ENCODE peak calls at places on chromosomes 12 and 14, in eight cellular contexts. I is NCI-H1092 treated with DMSO at 0.1 percent for 48 hours; O is colonic mucosa; C is posterior cingulate gyrus; K is stomach; G is activated naive CD4-positive, alpha-beta T cell; V is stimulated activated CD4-positive, alpha-beta T cell treated with anti-CD3 and anti-CD28 coated beads, Interleukin-12 subunit alpha, Interleukin-12 subunit beta, amount 100 ng/mL, for 4 hours; X is activated CD4-positive, alpha-beta T cell treated with anti-CD3 and anti-CD28 coated beads for 36 hours. T is an unnamed sample.

GRCh38 chr14:32738206-32738871 is 200.3 kb upstream of the NPAS3 start:
- DNase-seq in I (no peak), O (no peak), C (no peak), K (no peak), G (no peak), V (no peak), X (no peak), T (no peak)

GRCh38 chr14:101982621-101983020 is 18.2 kb downstream of the DYNC1H1 start:
- DNase-seq in I (no peak), O (no peak), C (no peak), K (no peak), G (no peak), V (no peak), X (no peak), T (no peak)

GRCh38 chr14:56304456-56304855 is 186.2 kb downstream of the PELI2 start:
- DNase-seq in I (no peak), O (no peak), C (no peak), K (no peak), G (no peak), V (no peak), X (no peak), T (no peak)

GRCh38 chr12:54419088-54419887 is at the start of gene ITGA5:
- DNase-seq in I (no peak), O (peak; percentile 63), C (no peak), K (peak; percentile 66), G (peak; percentile 33), V (peak; percentile 43), X (peak; percentile 66), T (no peak)

GRCh38 chr12:66903782-66904396 is 225.0 kb upstream of the GRIP1 start:
- DNase-seq in I (peak; percentile 17), O (no peak), C (no peak), K (no peak), G (no peak), V (no peak), X (no peak), T (no peak)

GRCh38 chr12:118326971-118327370 is 45.7 kb downstream of the TAOK3 start:
- DNase-seq in I (no peak), O (no peak), C (no peak), K (no peak), G (no peak), V (no peak), X (no peak), T (no peak)

GRCh38 chr12:2944401-2945047 is 14.7 kb upstream of the TEAD4 start:
- DNase-seq in I (peak; percentile 64), O (peak; percentile 60), C (peak; percentile 57), K (peak; percentile 72), G (peak; percentile 19), V (peak; percentile 53), X (peak; percentile 83), T (peak; percentile 58)

GRCh38 chr12:67794151-67794550 is 145.6 kb downstream of the DYRK2 start:
- DNase-seq in I (no peak), O (no peak), C (no peak), K (no peak), G (no peak), V (no peak), X (no peak), T (no peak)

GRCh38 chr12:45504606-45505005 is 224.9 kb upstream of the ARID2 start:
- DNase-seq in I (no peak), O (no peak), C (no peak), K (no peak), G (no peak), V (no peak), X (no peak), T (no peak)

GRCh38 chr12:62516932-62517331 is 50.3 kb downstream of the MON2 start:
- DNase-seq in I (no peak), O (no peak), C (no peak), K (no peak), G (no peak), V (no peak), X (no peak), T (no peak)

GRCh38 chr14:99214701-99215100 is 57.3 kb downstream of the BCL11B start:
- DNase-seq in I (no peak), O (no peak), C (no peak), K (no peak), G (no peak), V (no peak), X (peak; percentile 27), T (no peak)

GRCh38 chr14:95547626-95548327 is 12.9 kb downstream of the GLRX5 start:
- DNase-seq in I (no peak), O (no peak), C (no peak), K (no peak), G (no peak), V (no peak), X (no peak), T (no peak)

GRCh38 chr14:35789651-35790050 is 19.4 kb downstream of the RALGAPA1 start:
- DNase-seq in I (no peak), O (no peak), C (no peak), K (no peak), G (no peak), V (no peak), X (peak; percentile 30), T (no peak)

GRCh38 chr14:103528512-103529382 is at the start of gene TRMT61A:
- DNase-seq in I (peak; percentile 91), O (peak; percentile 93), C (peak; percentile 84), K (peak; percentile 92), G (peak; percentile 78), V (peak; percentile 80), X (peak; percentile 87), T (peak; percentile 74)